ENCODE peak calls at places on chromosomes 12 and 14, in four cellular contexts. X, N, C and I are unnamed samples.

GRCh38 chr12:47884501-47884900 is 20.3 kb downstream of the VDR start:
- DNase-seq in N (no peak), X (no peak), C (no peak), I (no peak)

GRCh38 chr14:37253905-37254304 is 56.2 kb downstream of the MIPOL1 start:
- DNase-seq in X (no peak), C (no peak), N (no peak), I (no peak)

GRCh38 chr14:66444271-66444987 is 41.7 kb upstream of the CCDC196 start:
- DNase-seq in C (no peak), N (no peak), X (no peak), I (no peak)

GRCh38 chr12:50882563-50882962 is 39.8 kb downstream of the TMPRSS12 start:
- DNase-seq in C (no peak), X (no peak), N (no peak), I (no peak)

GRCh38 chr12:46219892-46220655 is 48.8 kb downstream of the SLC38A1 start:
- DNase-seq in N (no peak), X (peak; percentile 47), C (no peak), I (no peak)

GRCh38 chr12:43742106-43742505 is 16.5 kb downstream of the PUS7L start:
- DNase-seq in N (no peak), X (no peak), C (no peak), I (no peak)

GRCh38 chr14:90502760-90503159 is 105.9 kb downstream of the CALM1 start:
- DNase-seq in N (no peak), C (no peak), X (no peak), I (no peak)

GRCh38 chr12:32695787-32696186 is 16.7 kb downstream of the DNM1L start:
- DNase-seq in X (no peak), C (no peak), N (no peak), I (no peak)

GRCh38 chr14:24092110-24092959 is 1.8 kb upstream of the PCK2 start:
- DNase-seq in N (no peak), C (no peak), X (no peak), I (no peak)